ENCODE peak calls at places on chromosomes 5 and 9, in eight cellular contexts. One of them, this sample, is unnamed.

GRCh38 chr9:91421987-91422765 is 1.5 kb downstream of the NFIL3 start:
- DNase-seq in left ventricle myocardium inferior: no peak
- DNase-seq in lower leg skin: peak
- DNase-seq in colonic mucosa: peak
- DNase-seq in PC-9: peak
- DNase-seq in retinal pigment epithelial cell: no peak
- DNase-seq in fibroblast of lung: peak
- DNase-seq in tibial artery: peak
- DNase-seq in this sample: no peak

GRCh38 chr5:147453901-147454814 is 55.7 kb downstream of the DPYSL3 start:
- DNase-seq in retinal pigment epithelial cell: no peak
- DNase-seq in left ventricle myocardium inferior: peak
- DNase-seq in fibroblast of lung: peak
- DNase-seq in colonic mucosa: peak
- DNase-seq in tibial artery: peak
- DNase-seq in PC-9: no peak
- DNase-seq in lower leg skin: peak
- DNase-seq in this sample: peak

GRCh38 chr9:136694163-136694864 is 7.1 kb upstream of the AGPAT2 start:
- DNase-seq in retinal pigment epithelial cell: no peak
- DNase-seq in left ventricle myocardium inferior: peak
- DNase-seq in fibroblast of lung: no peak
- DNase-seq in PC-9: no peak
- DNase-seq in tibial artery: no peak
- DNase-seq in lower leg skin: no peak
- DNase-seq in colonic mucosa: peak
- DNase-seq in this sample: no peak

GRCh38 chr9:80147866-80148265 is 576.1 kb downstream of the TLE4 start:
- DNase-seq in fibroblast of lung: no peak
- DNase-seq in colonic mucosa: no peak
- DNase-seq in left ventricle myocardium inferior: no peak
- DNase-seq in tibial artery: no peak
- DNase-seq in retinal pigment epithelial cell: no peak
- DNase-seq in PC-9: no peak
- DNase-seq in lower leg skin: no peak
- DNase-seq in this sample: no peak

GRCh38 chr5:36206913-36207312 is 34.8 kb downstream of the NADK2 start:
- DNase-seq in left ventricle myocardium inferior: no peak
- DNase-seq in retinal pigment epithelial cell: no peak
- DNase-seq in tibial artery: no peak
- DNase-seq in fibroblast of lung: peak
- DNase-seq in colonic mucosa: no peak
- DNase-seq in lower leg skin: no peak
- DNase-seq in PC-9: peak
- DNase-seq in this sample: no peak

GRCh38 chr9:76539180-76539579 is 80.2 kb downstream of the GCNT1 start:
- DNase-seq in colonic mucosa: no peak
- DNase-seq in lower leg skin: no peak
- DNase-seq in left ventricle myocardium inferior: no peak
- DNase-seq in retinal pigment epithelial cell: no peak
- DNase-seq in tibial artery: no peak
- DNase-seq in fibroblast of lung: no peak
- DNase-seq in PC-9: no peak
- DNase-seq in this sample: no peak

GRCh38 chr5:107979272-107979671 is 308.5 kb upstream of the EFNA5 start:
- DNase-seq in tibial artery: no peak
- DNase-seq in left ventricle myocardium inferior: no peak
- DNase-seq in retinal pigment epithelial cell: no peak
- DNase-seq in colonic mucosa: no peak
- DNase-seq in PC-9: peak
- DNase-seq in fibroblast of lung: peak
- DNase-seq in lower leg skin: no peak
- DNase-seq in this sample: peak

GRCh38 chr9:136023401-136024225 is 62.4 kb upstream of the UBAC1 start:
- DNase-seq in colonic mucosa: no peak
- DNase-seq in lower leg skin: peak
- DNase-seq in PC-9: no peak
- DNase-seq in tibial artery: peak
- DNase-seq in fibroblast of lung: peak
- DNase-seq in left ventricle myocardium inferior: peak
- DNase-seq in retinal pigment epithelial cell: no peak
- DNase-seq in this sample: no peak

GRCh38 chr5:154884424-154884823 is 26.0 kb downstream of the CNOT8 start:
- DNase-seq in fibroblast of lung: no peak
- DNase-seq in colonic mucosa: no peak
- DNase-seq in tibial artery: no peak
- DNase-seq in left ventricle myocardium inferior: no peak
- DNase-seq in lower leg skin: no peak
- DNase-seq in retinal pigment epithelial cell: no peak
- DNase-seq in PC-9: no peak
- DNase-seq in this sample: no peak

GRCh38 chr9:89171693-89172092 is 6.9 kb downstream of the SHC3 start:
- DNase-seq in left ventricle myocardium inferior: no peak
- DNase-seq in lower leg skin: no peak
- DNase-seq in retinal pigment epithelial cell: no peak
- DNase-seq in fibroblast of lung: no peak
- DNase-seq in colonic mucosa: no peak
- DNase-seq in tibial artery: no peak
- DNase-seq in PC-9: no peak
- DNase-seq in this sample: no peak

DNA sequence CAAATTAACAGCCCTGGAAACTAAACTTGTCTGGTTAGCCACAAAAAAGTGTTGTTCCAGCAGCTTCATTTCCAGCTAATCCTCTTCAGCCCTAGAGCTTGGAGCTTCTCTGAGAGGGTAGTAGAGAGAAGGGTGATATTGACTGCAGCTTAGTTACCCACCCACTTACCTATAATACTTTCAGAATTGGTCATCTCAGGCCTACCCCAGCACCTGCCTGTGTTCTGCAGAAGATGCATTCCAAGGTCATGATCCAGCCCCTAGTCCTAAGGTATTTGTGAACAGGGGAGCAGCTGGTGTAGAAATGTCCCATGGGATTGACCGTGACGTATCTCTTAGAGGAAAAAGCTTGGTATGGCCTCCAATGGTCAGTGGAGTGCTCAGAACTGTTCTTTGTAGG is 289.0 kb downstream of the NR3C1 start:
- DNase-seq in colonic mucosa: no peak
- DNase-seq in lower leg skin: no peak
- DNase-seq in fibroblast of lung: no peak
- DNase-seq in retinal pigment epithelial cell: no peak
- DNase-seq in tibial artery: no peak
- DNase-seq in left ventricle myocardium inferior: no peak
- DNase-seq in PC-9: peak
- DNase-seq in this sample: no peak
- H3K4me3 ChIP-seq in colonic mucosa: no peak
- H3K4me3 ChIP-seq in lower leg skin: no peak
- H3K4me3 ChIP-seq in fibroblast of lung: no peak
- H3K4me3 ChIP-seq in retinal pigment epithelial cell: no peak
- H3K4me3 ChIP-seq in tibial artery: no peak
- H3K4me3 ChIP-seq in left ventricle myocardium inferior: no peak
- H3K4me3 ChIP-seq in PC-9: no peak
- H3K4me3 ChIP-seq in this sample: no peak

DNA sequence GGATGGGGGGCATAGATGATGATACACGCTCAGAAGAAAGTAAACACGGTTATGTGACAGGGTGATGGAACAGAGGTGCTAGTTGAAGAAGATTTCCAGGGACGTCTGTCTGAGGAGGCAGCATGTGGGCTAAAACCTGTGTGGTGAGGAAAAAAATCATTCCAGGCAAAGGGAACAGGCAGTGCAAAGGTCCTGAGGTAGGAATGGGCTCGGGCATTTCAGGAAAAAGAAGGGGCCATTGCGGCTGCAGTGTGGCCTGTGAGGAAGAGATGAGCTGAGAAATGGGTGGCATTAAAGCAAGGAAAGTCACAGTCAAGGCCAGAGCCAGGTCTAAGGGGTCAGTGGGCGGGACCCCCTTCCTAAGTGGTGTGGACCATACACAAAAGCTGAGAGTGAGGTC is 18.2 kb downstream of the TSPAN17 start:
- DNase-seq in left ventricle myocardium inferior: no peak
- DNase-seq in tibial artery: no peak
- DNase-seq in fibroblast of lung: no peak
- DNase-seq in lower leg skin: no peak
- DNase-seq in retinal pigment epithelial cell: no peak
- DNase-seq in colonic mucosa: no peak
- DNase-seq in PC-9: no peak
- DNase-seq in this sample: no peak
- TF ChIP-seq CTCF in left ventricle myocardium inferior: no peak
- TF ChIP-seq CTCF in tibial artery: no peak
- TF ChIP-seq CTCF in fibroblast of lung: no peak
- TF ChIP-seq CTCF in lower leg skin: no peak
- TF ChIP-seq CTCF in retinal pigment epithelial cell: no peak
- TF ChIP-seq CTCF in colonic mucosa: no peak
- TF ChIP-seq CTCF in PC-9: no peak
- TF ChIP-seq CTCF in this sample: no peak

DNA sequence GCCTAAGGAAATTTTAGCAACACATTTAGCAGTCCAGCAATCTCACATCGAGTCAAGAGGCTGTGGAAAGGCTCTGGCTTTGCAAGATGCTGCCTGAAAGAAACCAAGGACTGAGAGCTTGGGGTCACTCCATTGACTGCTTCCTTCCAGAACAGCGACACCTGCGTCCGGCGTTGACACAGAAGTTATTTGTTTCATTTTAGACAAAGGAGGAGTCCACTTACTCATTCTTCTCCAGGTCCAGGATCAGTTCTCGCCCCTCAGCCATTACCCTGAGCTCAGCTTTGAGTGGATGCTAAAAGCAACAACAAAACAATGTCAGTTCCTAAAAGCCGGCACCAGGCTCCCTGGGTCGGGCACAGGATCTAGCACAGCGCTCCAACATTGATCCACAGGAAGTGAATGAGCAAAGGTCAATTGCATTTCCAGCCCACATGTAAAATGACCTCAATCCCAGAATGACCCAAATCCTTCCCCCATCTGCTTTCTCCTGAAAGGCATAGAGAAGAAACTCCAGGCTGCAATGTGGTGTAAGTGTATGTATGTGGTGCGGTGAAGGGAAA is 11.3 kb downstream of the ADAM19 start:
- DNase-seq in lower leg skin: no peak
- DNase-seq in PC-9: no peak
- DNase-seq in fibroblast of lung: peak
- DNase-seq in colonic mucosa: no peak
- DNase-seq in retinal pigment epithelial cell: no peak
- DNase-seq in left ventricle myocardium inferior: no peak
- DNase-seq in tibial artery: peak
- DNase-seq in this sample: no peak
- H3K4me3 ChIP-seq in lower leg skin: no peak
- H3K4me3 ChIP-seq in PC-9: no peak
- H3K4me3 ChIP-seq in fibroblast of lung: no peak
- H3K4me3 ChIP-seq in colonic mucosa: no peak
- H3K4me3 ChIP-seq in retinal pigment epithelial cell: no peak
- H3K4me3 ChIP-seq in left ventricle myocardium inferior: peak
- H3K4me3 ChIP-seq in tibial artery: no peak
- H3K4me3 ChIP-seq in this sample: no peak

DNA sequence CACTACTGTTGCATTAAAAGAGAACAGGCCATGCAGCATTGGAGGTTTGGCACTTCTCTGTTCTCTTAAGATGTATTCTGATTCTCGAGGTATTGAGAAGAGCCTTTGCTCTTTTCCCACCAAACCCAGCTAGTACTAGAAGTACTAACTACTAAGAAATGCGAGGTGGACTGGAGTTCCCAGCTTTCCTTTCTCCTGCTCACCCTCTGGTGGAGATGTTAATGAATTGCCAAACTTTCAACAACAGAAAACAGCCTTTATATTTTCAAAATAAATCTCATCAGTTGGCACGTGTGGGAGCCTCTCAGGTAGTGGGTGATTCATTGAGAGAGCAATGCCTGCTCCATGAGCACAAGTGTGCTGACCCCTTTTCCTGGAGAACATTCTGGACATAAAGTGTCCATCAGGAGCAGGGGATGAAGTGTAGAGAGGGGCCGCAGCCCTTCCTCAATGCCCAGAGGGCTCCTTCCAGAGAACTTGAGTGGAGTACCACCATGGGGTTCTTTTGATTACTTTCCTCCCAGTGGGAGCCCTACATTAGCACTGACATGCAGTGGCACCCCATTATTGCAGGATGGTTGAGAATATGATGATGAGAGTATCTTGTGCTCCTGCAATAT is 45.7 kb downstream of the TMEM174 start:
- DNase-seq in colonic mucosa: no peak
- DNase-seq in fibroblast of lung: peak
- DNase-seq in left ventricle myocardium inferior: no peak
- DNase-seq in PC-9: peak
- DNase-seq in tibial artery: no peak
- DNase-seq in lower leg skin: no peak
- DNase-seq in retinal pigment epithelial cell: no peak
- DNase-seq in this sample: peak
- TF ChIP-seq CTCF in colonic mucosa: no peak
- TF ChIP-seq CTCF in fibroblast of lung: peak
- TF ChIP-seq CTCF in left ventricle myocardium inferior: no peak
- TF ChIP-seq CTCF in PC-9: peak
- TF ChIP-seq CTCF in tibial artery: no peak
- TF ChIP-seq CTCF in lower leg skin: no peak
- TF ChIP-seq CTCF in retinal pigment epithelial cell: peak
- TF ChIP-seq CTCF in this sample: peak

GRCh38 chr5:1341863-1342262 is 3.0 kb downstream of the CLPTM1L start:
- DNase-seq in retinal pigment epithelial cell: no peak
- DNase-seq in fibroblast of lung: no peak
- DNase-seq in tibial artery: no peak
- DNase-seq in left ventricle myocardium inferior: no peak
- DNase-seq in lower leg skin: no peak
- DNase-seq in colonic mucosa: no peak
- DNase-seq in PC-9: no peak
- DNase-seq in this sample: no peak

GRCh38 chr5:1342268-1342667 is 2.6 kb downstream of the CLPTM1L start:
- DNase-seq in tibial artery: no peak
- DNase-seq in lower leg skin: no peak
- DNase-seq in fibroblast of lung: no peak
- DNase-seq in retinal pigment epithelial cell: no peak
- DNase-seq in left ventricle myocardium inferior: no peak
- DNase-seq in colonic mucosa: no peak
- DNase-seq in PC-9: no peak
- DNase-seq in this sample: no peak

GRCh38 chr5:1343931-1344901 is 683 bp downstream of the CLPTM1L start:
- DNase-seq in retinal pigment epithelial cell: no peak
- DNase-seq in lower leg skin: no peak
- DNase-seq in PC-9: no peak
- DNase-seq in colonic mucosa: no peak
- DNase-seq in left ventricle myocardium inferior: no peak
- DNase-seq in tibial artery: no peak
- DNase-seq in fibroblast of lung: peak
- DNase-seq in this sample: no peak

GRCh38 chr5:1344975-1345838 is at the start of gene CLPTM1L:
- DNase-seq in left ventricle myocardium inferior: peak
- DNase-seq in retinal pigment epithelial cell: peak
- DNase-seq in colonic mucosa: peak
- DNase-seq in PC-9: peak
- DNase-seq in fibroblast of lung: peak
- DNase-seq in lower leg skin: peak
- DNase-seq in tibial artery: peak
- DNase-seq in this sample: peak

DNA sequence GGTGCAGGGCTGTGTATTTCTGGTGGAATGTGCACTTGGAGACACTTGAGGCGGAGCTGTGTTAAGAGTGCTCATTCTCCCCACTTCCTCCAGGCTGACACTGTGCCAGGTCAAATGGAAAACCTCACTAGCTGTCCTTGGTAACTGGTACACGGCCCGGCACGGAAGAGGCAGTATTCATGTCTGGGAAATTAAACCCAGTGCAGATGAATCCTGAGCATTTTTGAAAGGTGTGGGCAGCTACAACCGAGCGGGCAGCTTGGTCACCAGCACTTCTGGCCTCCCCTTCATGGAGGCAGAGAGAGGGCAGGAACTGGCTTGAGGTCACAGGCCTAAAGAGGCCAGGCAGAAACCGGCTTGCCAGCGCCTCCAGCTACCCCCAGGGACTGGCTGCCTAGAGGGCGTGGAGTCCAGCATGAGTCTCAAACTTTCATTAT is 1.6 kb downstream of the CLPTM1L start:
- DNase-seq in fibroblast of lung: no peak
- DNase-seq in PC-9: no peak
- DNase-seq in colonic mucosa: no peak
- DNase-seq in retinal pigment epithelial cell: no peak
- DNase-seq in left ventricle myocardium inferior: no peak
- DNase-seq in tibial artery: no peak
- DNase-seq in lower leg skin: no peak
- DNase-seq in this sample: no peak
- H3K4me3 ChIP-seq in fibroblast of lung: no peak
- H3K4me3 ChIP-seq in PC-9: peak
- H3K4me3 ChIP-seq in colonic mucosa: peak
- H3K4me3 ChIP-seq in retinal pigment epithelial cell: no peak
- H3K4me3 ChIP-seq in left ventricle myocardium inferior: peak
- H3K4me3 ChIP-seq in tibial artery: no peak
- H3K4me3 ChIP-seq in lower leg skin: no peak
- H3K4me3 ChIP-seq in this sample: no peak